ENCODE peak calls at places on chromosomes 5 and 9, in five cellular contexts. E, G, Z, Y and V are unnamed samples.

GRCh38 chr9:15104826-15105420 is 194.7 kb upstream of the FREM1 start:
- DNase-seq in Y (peak), Z (peak), G (peak), E (peak), V (no peak)

GRCh38 chr9:134437417-134438203 is 111.4 kb downstream of the RXRA start:
- DNase-seq in E (no peak), Y (no peak), Z (no peak), G (no peak), V (no peak)

GRCh38 chr9:93128715-93129224 is 5.3 kb downstream of the NINJ1 start:
- DNase-seq in Y (no peak), Z (no peak), E (no peak), G (no peak), V (no peak)

GRCh38 chr5:161058751-161059150 is 206.7 kb upstream of the ATP10B start:
- DNase-seq in Y (no peak), G (peak), E (no peak), Z (no peak), V (no peak)

GRCh38 chr5:154197801-154198461 is 7.4 kb downstream of the GALNT10 start:
- DNase-seq in E (no peak), G (peak), Y (peak), Z (peak), V (no peak)

GRCh38 chr5:64680289-64680688 is 10.0 kb upstream of the SHISAL2B start:
- DNase-seq in Z (peak), E (no peak), Y (no peak), G (no peak), V (no peak)

GRCh38 chr5:73311291-73312110 is 137.1 kb downstream of the FOXD1 start:
- DNase-seq in Z (peak), Y (no peak), G (peak), E (no peak), V (no peak)

GRCh38 chr9:125025584-125025983 is 84.7 kb upstream of the GOLGA1 start:
- DNase-seq in E (no peak), Z (no peak), G (no peak), Y (no peak), V (no peak)

GRCh38 chr5:163269624-163270023 is 167.8 kb upstream of the CCNG1 start:
- DNase-seq in E (no peak), Y (no peak), Z (no peak), G (peak), V (peak)

GRCh38 chr9:134213508-134214394 is 49.4 kb upstream of the RNU6ATAC start:
- DNase-seq in E (no peak), G (no peak), Z (no peak), Y (no peak), V (no peak)

GRCh38 chr9:95605826-95606555 is 89.2 kb upstream of the PTCH1 start:
- DNase-seq in E (no peak), Z (peak), G (peak), Y (no peak), V (no peak)

GRCh38 chr5:124661317-124662141 is 84.9 kb downstream of the ZNF608 start:
- DNase-seq in Z (peak), G (peak), E (peak), Y (no peak), V (peak)

GRCh38 chr9:26789959-26790358 is 102.6 kb downstream of the CAAP1 start:
- DNase-seq in E (no peak), Y (no peak), G (no peak), Z (no peak), V (no peak)

GRCh38 chr9:111572945-111573604 is 26.4 kb downstream of the PTGR1 start:
- DNase-seq in G (peak), Y (no peak), Z (peak), E (peak), V (no peak)

GRCh38 chr5:134177197-134178171 is 734 bp upstream of the SKP1 start:
- DNase-seq in E (peak), Z (peak), G (peak), Y (no peak), V (no peak)

GRCh38 chr5:58739051-58739450 is 156.2 kb downstream of the RAB3C start:
- DNase-seq in E (no peak), Y (no peak), G (no peak), Z (no peak), V (no peak)

GRCh38 chr5:140828402-140828737 is 610 bp downstream of the PCDHA6 start:
- DNase-seq in E (no peak), G (no peak), Y (no peak), Z (peak), V (no peak)

GRCh38 chr9:121269030-121269887 is 1.3 kb downstream of the GSN start:
- DNase-seq in Y (no peak), Z (peak), G (no peak), E (peak), V (no peak)

GRCh38 chr9:127608104-127608966 is 3.7 kb upstream of the STXBP1 start:
- DNase-seq in G (no peak), Y (peak), Z (peak), E (peak), V (peak)

GRCh38 chr5:178403351-178403750 is 170.7 kb upstream of the PHYKPL start:
- DNase-seq in E (no peak), Y (no peak), Z (no peak), G (no peak), V (no peak)

GRCh38 chr9:90044710-90045151 is 439.9 kb downstream of the GADD45G start:
- DNase-seq in G (peak), E (no peak), Z (peak), Y (no peak), V (no peak)

GRCh38 chr5:123344819-123345426 is 78.3 kb downstream of the CEP120 start:
- DNase-seq in Y (no peak), Z (peak), E (peak), G (peak), V (no peak)